ENCODE peak calls at places on chromosomes 6 and 20, in five cellular contexts. I is mesendoderm, T is HCT116, C is heart right ventricle, G is upper lobe of right lung. B is an unnamed sample.

GRCh38 chr6:155381856-155382690 is 67.8 kb upstream of the TFB1M start:
- DNase-seq in I (peak), T (no peak), C (no peak), G (no peak), B (no peak)

GRCh38 chr6:42326248-42326647 is 108.6 kb upstream of the MRPS10 start:
- DNase-seq in I (no peak), T (no peak), C (no peak), G (no peak), B (no peak)

GRCh38 chr6:3001773-3002293 is 2.1 kb downstream of the NQO2 start:
- DNase-seq in I (peak), T (peak), C (no peak), G (no peak), B (no peak)

GRCh38 chr20:3820048-3820900 is at the start of gene AP5S1:
- DNase-seq in I (peak), T (peak), C (peak), G (peak), B (peak)

GRCh38 chr6:109165392-109165964 is 70.2 kb downstream of the CEP57L1 start:
- DNase-seq in I (peak), T (no peak), C (no peak), G (no peak), B (no peak)

GRCh38 chr6:139655783-139656705 is 281.6 kb upstream of the CITED2 start:
- DNase-seq in I (no peak), T (peak), C (no peak), G (no peak), B (no peak)

GRCh38 chr20:53706008-53706481 is 112.4 kb upstream of the ZNF217 start:
- DNase-seq in I (no peak), T (no peak), C (no peak), G (no peak), B (no peak)

GRCh38 chr6:149961728-149962425 is 1.9 kb upstream of the ULBP1 start:
- DNase-seq in I (peak), T (peak), C (no peak), G (no peak), B (peak)

GRCh38 chr20:45104786-45105185 is 3.9 kb upstream of the KCNS1 start:
- DNase-seq in I (no peak), T (no peak), C (no peak), G (no peak), B (no peak)

GRCh38 chr20:58331961-58332551 is 22.5 kb downstream of the RAB22A start:
- DNase-seq in I (peak), T (no peak), C (no peak), G (no peak), B (no peak)

GRCh38 chr20:21048841-21049273 is 57.3 kb downstream of the LINC00237 start:
- DNase-seq in I (peak), T (peak), C (no peak), G (peak), B (no peak)

GRCh38 chr20:33234050-33234449 is 1.7 kb upstream of the BPIFA1 start:
- DNase-seq in I (no peak), T (no peak), C (no peak), G (no peak), B (no peak)

GRCh38 chr6:35302604-35303218 is 5.1 kb downstream of the DEF6 start:
- DNase-seq in I (peak), T (peak), C (peak), G (no peak), B (no peak)
- H3K4me3 ChIP-seq in I (no peak), T (no peak), C (no peak), G (peak), B (no peak)

GRCh38 chr6:104955927-104956662 is 812 bp upstream of the LIN28B start:
- DNase-seq in I (peak), T (no peak), C (no peak), G (no peak), B (no peak)
- H3K4me3 ChIP-seq in I (no peak), T (no peak), C (no peak), G (no peak), B (no peak)

GRCh38 chr6:97460394-97460793 is 177.4 kb upstream of the MMS22L start:
- DNase-seq in I (no peak), T (no peak), C (no peak), G (no peak), B (no peak)
- H3K4me3 ChIP-seq in I (no peak), T (no peak), C (no peak), G (no peak), B (no peak)

DNA sequence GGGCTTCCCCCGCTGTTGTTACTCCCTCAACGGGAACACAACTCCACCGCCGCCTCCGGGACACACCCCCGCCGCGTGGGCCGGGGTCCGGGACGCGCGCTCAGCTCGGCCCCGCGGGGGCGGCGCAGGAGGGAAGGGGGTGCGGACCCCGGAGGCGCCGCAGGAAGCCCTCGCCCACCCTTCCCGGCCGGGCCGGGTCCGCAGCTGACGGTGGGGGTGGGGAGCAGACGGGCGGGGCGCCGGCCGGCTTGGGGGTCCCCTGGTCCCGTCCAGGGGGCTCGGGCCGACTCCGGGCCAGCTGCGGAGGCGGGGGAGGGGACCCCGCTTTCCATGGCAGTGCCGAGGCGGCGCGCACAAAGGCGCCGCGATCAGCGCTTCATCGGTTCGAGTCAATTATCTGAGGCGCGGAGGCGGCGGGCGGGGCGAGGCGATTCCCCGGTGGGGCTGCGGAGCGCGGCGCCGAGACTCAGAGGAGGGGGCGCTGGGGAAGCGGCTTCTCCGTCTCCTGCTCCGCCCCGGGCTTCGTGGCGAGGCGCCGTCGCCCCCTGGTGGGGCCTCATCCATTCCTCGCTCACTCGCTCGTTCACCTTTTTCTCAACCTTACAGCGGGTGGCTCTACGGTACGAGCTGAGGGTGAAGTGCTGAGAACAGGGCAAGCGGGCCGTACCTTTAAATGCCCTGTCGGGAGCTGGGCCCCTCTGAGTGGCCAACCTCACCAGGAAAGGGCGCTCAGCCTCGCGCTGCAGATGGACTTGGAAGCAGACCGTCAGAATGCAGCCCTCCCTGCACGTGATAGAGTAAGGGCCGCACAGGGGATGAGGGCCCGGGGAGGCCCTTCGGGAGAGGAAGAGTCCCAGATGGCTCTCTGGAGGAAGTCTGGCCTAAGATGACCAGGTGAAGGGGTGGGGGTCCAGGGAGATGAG is 40.0 kb downstream of the SLC52A3 start:
- DNase-seq in I (peak), T (no peak), C (peak), G (peak), B (no peak)
- H3K4me3 ChIP-seq in I (no peak), T (peak), C (peak), G (peak), B (peak)

GRCh38 chr20:13671500-13672288 is 33.0 kb upstream of the TASP1 start:
- DNase-seq in I (no peak), T (no peak), C (no peak), G (no peak), B (no peak)

GRCh38 chr20:13665709-13666108 is 27.0 kb upstream of the TASP1 start:
- DNase-seq in I (no peak), T (no peak), C (no peak), G (no peak), B (no peak)

GRCh38 chr20:13672657-13673056 is 33.9 kb upstream of the TASP1 start:
- DNase-seq in I (no peak), T (no peak), C (no peak), G (no peak), B (no peak)

GRCh38 chr20:13670160-13670559 is 31.4 kb upstream of the TASP1 start:
- DNase-seq in I (peak), T (no peak), C (no peak), G (no peak), B (no peak)
- H3K4me3 ChIP-seq in I (no peak), T (no peak), C (no peak), G (no peak), B (no peak)

DNA sequence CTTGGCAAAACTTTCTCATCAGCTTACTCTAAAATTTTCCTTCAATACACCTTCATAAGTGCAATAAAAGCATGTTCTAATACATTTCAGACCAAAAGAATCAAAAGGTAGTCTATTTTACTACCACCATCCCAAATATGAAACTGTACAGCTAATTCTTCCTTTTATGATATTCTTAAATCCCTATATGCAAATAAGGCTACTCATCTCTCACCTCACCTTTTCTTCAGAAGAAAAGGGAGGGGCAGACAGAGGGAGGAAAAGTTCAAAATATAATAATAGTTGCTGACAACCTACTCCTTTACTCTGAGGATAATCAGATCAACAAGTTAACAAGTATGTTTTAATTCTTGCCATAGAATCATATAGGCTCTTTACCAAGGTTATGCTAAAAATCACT is 7.4 kb downstream of the C6orf120 start:
- DNase-seq in I (no peak), T (no peak), C (no peak), G (no peak), B (no peak)
- H3K4me3 ChIP-seq in I (no peak), T (no peak), C (no peak), G (no peak), B (no peak)

GRCh38 chr6:130115036-130115435 is 96.7 kb downstream of the L3MBTL3 start:
- DNase-seq in I (no peak), T (no peak), C (no peak), G (no peak), B (no peak)

GRCh38 chr6:130119211-130119610 is 100.8 kb downstream of the L3MBTL3 start:
- DNase-seq in I (no peak), T (no peak), C (no peak), G (no peak), B (no peak)

GRCh38 chr6:130116273-130116672 is 97.9 kb downstream of the L3MBTL3 start:
- DNase-seq in I (no peak), T (no peak), C (no peak), G (no peak), B (no peak)

GRCh38 chr6:130120731-130121130 is 102.0 kb downstream of the SAMD3 start:
- DNase-seq in I (no peak), T (no peak), C (no peak), G (no peak), B (no peak)

DNA sequence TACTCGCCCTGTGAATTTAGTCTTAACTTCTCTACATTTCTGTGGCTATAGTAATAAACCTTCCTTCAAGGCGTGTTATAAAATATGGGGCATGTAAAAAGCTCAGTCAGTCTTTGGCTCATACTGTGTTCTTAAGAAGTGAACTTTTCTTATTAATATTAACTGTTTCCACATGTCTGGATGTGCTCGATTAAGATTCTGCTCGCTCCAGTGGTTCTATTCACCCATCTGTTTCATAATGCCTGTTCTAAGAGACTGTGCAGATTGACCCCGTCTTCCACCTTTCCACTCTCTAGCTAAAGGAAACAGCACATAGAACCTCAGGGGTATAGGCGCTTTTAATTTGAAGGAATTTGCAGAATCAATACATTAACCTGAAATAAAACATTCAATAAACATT is 99.9 kb downstream of the L3MBTL3 start:
- DNase-seq in I (no peak), T (no peak), C (no peak), G (no peak), B (no peak)
- H3K4me3 ChIP-seq in I (no peak), T (no peak), C (no peak), G (no peak), B (no peak)

GRCh38 chr20:62603907-62604785 is 38.2 kb upstream of the SLCO4A1 start:
- DNase-seq in I (no peak), T (no peak), C (no peak), G (no peak), B (no peak)

GRCh38 chr20:62605996-62606395 is 36.3 kb upstream of the SLCO4A1 start:
- DNase-seq in I (no peak), T (no peak), C (no peak), G (no peak), B (no peak)

GRCh38 chr20:62606551-62607201 is 35.6 kb upstream of the SLCO4A1 start:
- DNase-seq in I (no peak), T (no peak), C (peak), G (no peak), B (no peak)

GRCh38 chr20:62604796-62605195 is 37.5 kb upstream of the SLCO4A1 start:
- DNase-seq in I (no peak), T (no peak), C (no peak), G (no peak), B (no peak)

DNA sequence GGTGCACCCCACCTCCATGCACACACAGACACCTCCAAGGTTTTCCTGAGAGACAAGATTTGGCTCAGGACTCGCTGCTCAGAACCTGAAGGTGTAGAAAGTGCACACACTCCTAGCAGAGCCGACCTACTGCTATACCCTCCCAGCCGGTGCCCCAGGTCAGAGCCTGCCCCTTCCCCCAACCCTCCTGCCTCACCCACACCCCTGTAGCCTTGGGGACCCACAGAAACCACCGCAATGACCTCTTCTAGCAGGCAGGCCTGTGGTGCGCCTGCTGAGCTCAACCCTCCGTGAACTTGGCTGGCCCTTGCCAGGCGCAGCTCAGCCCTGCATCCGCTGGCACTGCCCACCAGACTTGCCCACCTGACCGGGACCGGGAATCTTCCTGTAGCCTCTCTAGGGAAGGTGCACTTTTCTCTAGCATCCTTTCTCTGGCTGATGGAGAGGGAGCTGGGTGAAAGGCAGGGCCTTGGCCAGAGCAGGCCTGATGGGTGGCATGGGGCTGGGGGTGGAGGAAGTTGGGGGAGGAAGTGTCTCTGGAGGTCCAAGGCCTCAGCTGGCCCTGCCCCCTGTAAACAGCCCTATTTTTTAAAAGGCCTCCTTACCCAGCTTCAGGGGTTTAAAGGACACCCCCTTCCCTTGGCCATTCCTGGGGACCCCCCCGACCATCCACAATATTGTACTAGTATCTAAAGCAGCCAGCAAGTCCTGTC is 36.9 kb upstream of the SLCO4A1 start:
- DNase-seq in I (no peak), T (no peak), C (no peak), G (no peak), B (no peak)
- H3K4me3 ChIP-seq in I (no peak), T (no peak), C (no peak), G (no peak), B (no peak)

GRCh38 chr6:158910484-158911075 is 89.4 kb downstream of the RSPH3 start:
- DNase-seq in I (peak), T (no peak), C (no peak), G (no peak), B (no peak)
- H3K4me3 ChIP-seq in I (no peak), T (no peak), C (no peak), G (peak), B (no peak)

GRCh38 chr6:144278659-144279314 is 6.3 kb upstream of the UTRN start:
- DNase-seq in I (peak), T (no peak), C (no peak), G (no peak), B (no peak)
- H3K4me3 ChIP-seq in I (no peak), T (no peak), C (no peak), G (no peak), B (no peak)

B was measured in right atrium auricular region.